ENCODE peak calls at places on chromosomes 13 and 19, in five cellular contexts. C, O, G, J and Q are unnamed samples.
A peak's percentile ranks its signal among the peaks of the same experiment; 100 is the strongest.

GRCh38 chr13:64877176-64877575 is 2353.0 kb downstream of the PCDH9 start:
- DNase-seq in C (no peak), O (no peak), G (no peak), J (no peak), Q (no peak)

GRCh38 chr19:43476606-43477005 is 11.2 kb upstream of the LYPD3 start:
- DNase-seq in C (no peak), O (no peak), G (no peak), J (no peak), Q (no peak)

GRCh38 chr19:11361771-11362731 is 6.8 kb downstream of the PLPPR2 start:
- DNase-seq in C (no peak), O (peak; percentile 62), G (no peak), J (no peak), Q (peak; percentile 31)

GRCh38 chr19:49243129-49243528 is 81.9 kb downstream of the SLC6A16 start:
- DNase-seq in C (no peak), O (no peak), G (no peak), J (no peak), Q (no peak)

GRCh38 chr13:51015973-51016372 is 95.1 kb downstream of the C13orf42 start:
- DNase-seq in C (no peak), O (no peak), G (no peak), J (no peak), Q (no peak)

GRCh38 chr13:31029129-31029528 is 96.7 kb downstream of the TEX26 start:
- DNase-seq in C (no peak), O (no peak), G (no peak), J (no peak), Q (peak; percentile 66)

GRCh38 chr13:19862511-19863313 is 737 bp downstream of the ZMYM5 start:
- DNase-seq in C (no peak), O (peak; percentile 32), G (no peak), J (no peak), Q (no peak)

GRCh38 chr13:30846311-30846710 is 59.8 kb upstream of the MEDAG start:
- DNase-seq in C (no peak), O (no peak), G (no peak), J (no peak), Q (no peak)

GRCh38 chr13:28794370-28794769 is 25.8 kb upstream of the MTUS2 start:
- DNase-seq in C (no peak), O (no peak), G (no peak), J (peak; percentile 12), Q (no peak)

GRCh38 chr19:34493038-34493648 is 11.6 kb downstream of the WTIP start:
- DNase-seq in C (no peak), O (no peak), G (no peak), J (no peak), Q (no peak)

GRCh38 chr13:24270639-24271131 is 38.7 kb upstream of the C1QTNF9 start:
- DNase-seq in C (no peak), O (no peak), G (peak; percentile 38), J (peak; percentile 47), Q (peak; percentile 70)

GRCh38 chr13:52455677-52456041 is 381 bp downstream of the CKAP2 start:
- DNase-seq in C (no peak), O (peak; percentile 68), G (no peak), J (peak; percentile 73), Q (peak; percentile 93)

GRCh38 chr19:16076154-16076957 is at the start of gene TPM4:
- DNase-seq in C (peak; percentile 85), O (peak; percentile 82), G (peak; percentile 74), J (peak; percentile 88), Q (peak; percentile 86)

DNA sequence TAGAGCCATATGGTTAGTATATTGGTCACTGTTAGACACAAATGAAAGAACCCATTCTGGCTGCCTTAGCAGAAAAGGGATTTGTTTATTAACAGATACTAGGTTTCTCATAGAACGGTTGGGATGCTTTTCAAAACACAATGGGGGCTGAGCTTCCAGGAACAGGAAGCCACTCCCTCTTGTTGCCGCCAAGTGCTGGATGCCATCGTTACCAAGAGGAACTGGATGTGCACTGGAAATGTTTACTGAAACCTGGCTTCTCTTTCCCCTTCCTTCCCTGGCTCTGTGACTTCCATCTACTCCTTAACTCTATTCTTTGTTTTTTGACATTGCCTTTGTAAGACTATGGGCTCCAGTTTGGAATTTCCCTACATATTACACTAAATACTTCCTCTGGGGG is 11.8 kb upstream of the KL start:
- DNase-seq in C (no peak), O (no peak), G (no peak), J (no peak), Q (no peak)
- H3K4me3 ChIP-seq in C (no peak overlapping the region), O (no peak overlapping the region), G (no peak overlapping the region), J (no peak overlapping the region), Q (no peak overlapping the region)

GRCh38 chr13:110363009-110363408 is 55.9 kb downstream of the COL4A2 start:
- DNase-seq in C (no peak), O (no peak), G (no peak), J (no peak), Q (no peak)
- TF ChIP-seq GABPA in C (no peak), O (no peak), G (no peak), J (no peak), Q (no peak)

GRCh38 chr13:112136095-112136494 is 69.1 kb downstream of the SOX1 start:
- DNase-seq in C (no peak), O (no peak), G (no peak), J (no peak), Q (no peak)
- TF ChIP-seq USF2 in C (no peak), O (no peak), G (no peak), J (no peak), Q (no peak)

GRCh38 chr19:47600246-47601179 is 8.4 kb upstream of the BICRA start:
- DNase-seq in C (peak; percentile 99), O (peak; percentile 98), G (peak; percentile 94), J (peak; percentile 97), Q (peak; percentile 100)

GRCh38 chr19:47601180-47601904 is 7.6 kb upstream of the BICRA start:
- DNase-seq in C (no peak), O (no peak), G (no peak), J (peak; percentile 29), Q (no peak)

GRCh38 chr19:47595937-47596336 is 13.0 kb upstream of the BICRA start:
- DNase-seq in C (no peak), O (no peak), G (no peak), J (no peak), Q (no peak)

GRCh38 chr19:47593860-47594259 is 15.1 kb upstream of the BICRA start:
- DNase-seq in C (no peak), O (no peak), G (no peak), J (no peak), Q (no peak)

GRCh38 chr19:47598407-47599349 is 10.3 kb upstream of the BICRA start:
- DNase-seq in C (peak; percentile 86), O (no peak), G (no peak), J (peak; percentile 33), Q (no peak)
- H3K4me3 ChIP-seq in C (peak overlapping the region; percentile 60), O (no peak overlapping the region), G (peak overlapping the region; percentile 20), J (peak overlapping the region; percentile 19), Q (peak overlapping the region; percentile 10)

GRCh38 chr19:4174212-4174894 is 8.0 kb downstream of the SIRT6 start:
- DNase-seq in C (no peak), O (no peak), G (no peak), J (no peak), Q (no peak)

GRCh38 chr19:4171676-4172075 is 10.7 kb downstream of the SIRT6 start:
- DNase-seq in C (no peak), O (no peak), G (no peak), J (no peak), Q (peak; percentile 43)

GRCh38 chr19:4173479-4174211 is 8.7 kb downstream of the SIRT6 start:
- DNase-seq in C (no peak), O (no peak), G (no peak), J (no peak), Q (peak; percentile 56)

GRCh38 chr19:4174895-4175668 is 7.3 kb downstream of the SIRT6 start:
- DNase-seq in C (no peak), O (no peak), G (no peak), J (no peak), Q (no peak)

GRCh38 chr19:4172861-4173473 is 9.4 kb downstream of the SIRT6 start:
- DNase-seq in C (no peak), O (peak; percentile 83), G (no peak), J (no peak), Q (peak; percentile 84)
- TF ChIP-seq GABPA in C (peak; percentile 43), O (no peak), G (no peak), J (no peak), Q (no peak)

GRCh38 chr13:39317284-39317683 is 279.0 kb downstream of the NHLRC3 start:
- DNase-seq in C (no peak), O (no peak), G (no peak), J (no peak), Q (no peak)
- TF ChIP-seq USF2 in C (no peak), O (no peak), G (no peak), J (no peak), Q (no peak)

GRCh38 chr19:39086401-39086800 is 2.2 kb downstream of the ACP7 start:
- DNase-seq in C (no peak), O (no peak), G (no peak), J (no peak), Q (no peak)
- H3K4me3 ChIP-seq in C (no peak overlapping the region), O (no peak overlapping the region), G (no peak overlapping the region), J (no peak overlapping the region), Q (no peak overlapping the region)

DNA sequence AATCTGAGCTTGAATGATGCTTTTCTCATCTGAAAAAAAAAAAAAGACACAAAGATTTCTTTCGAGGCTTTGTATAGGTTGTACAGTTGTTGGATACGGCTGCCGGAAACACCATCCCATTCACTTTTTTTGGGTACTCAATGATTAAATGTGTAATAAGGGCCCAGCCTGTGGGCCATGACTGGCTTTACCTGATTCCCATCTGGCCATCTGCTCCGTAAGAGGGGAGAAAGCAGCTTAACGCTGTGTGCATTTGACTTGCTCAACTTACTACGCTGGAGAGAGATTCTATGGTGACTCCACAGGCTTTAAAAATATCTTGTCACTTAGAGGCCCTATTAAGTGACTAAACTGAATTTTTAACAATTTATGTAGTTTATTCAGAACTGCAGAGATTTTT is 731 bp downstream of the ZNF558 start:
- DNase-seq in C (no peak), O (no peak), G (no peak), J (no peak), Q (no peak)
- TF ChIP-seq GABPA in C (no peak), O (no peak), G (no peak), J (no peak), Q (no peak)

GRCh38 chr13:27257233-27257568 is 5.8 kb downstream of the RPL21 start:
- DNase-seq in C (no peak), O (no peak), G (no peak), J (no peak), Q (no peak)
- TF ChIP-seq USF2 in C (no peak), O (no peak), G (no peak), J (no peak), Q (no peak)